ENCODE peak calls at places on chromosomes 3 and 15, in ten cellular contexts. X, Y, G, I, L, V, C, N, F and M are unnamed samples.

GRCh38 chr15:69126054-69126469 is 34.4 kb upstream of the GLCE start:
- DNase-seq in V (no peak), F (peak; percentile 81), L (no peak), N (no peak), C (no peak), X (no peak), I (no peak), Y (no peak), G (no peak), M (no peak)

GRCh38 chr15:44289352-44289790 is 852 bp downstream of the GOLM2 start:
- DNase-seq in F (no peak), N (no peak), L (no peak), X (no peak), G (no peak), I (peak; percentile 26), C (no peak), V (peak; percentile 43), Y (peak; percentile 8), M (no peak)

GRCh38 chr15:25345943-25346342 is 92.9 kb downstream of the UBE3A start:
- DNase-seq in F (peak; percentile 57), L (no peak), C (no peak), G (no peak), Y (no peak), V (peak; percentile 10), I (peak; percentile 50), X (no peak), N (peak; percentile 52), M (peak; percentile 51)

GRCh38 chr3:37766797-37767776 is 94.6 kb upstream of the CTDSPL start:
- DNase-seq in G (no peak), L (no peak), N (no peak), C (no peak), X (no peak), Y (no peak), F (no peak), V (no peak), I (no peak), M (no peak)

GRCh38 chr15:51311510-51311909 is 26.9 kb downstream of the CYP19A1 start:
- DNase-seq in G (no peak), F (no peak), X (no peak), L (no peak), C (no peak), Y (no peak), N (no peak), I (no peak), V (no peak), M (peak; percentile 41)

GRCh38 chr3:29284578-29284977 is 3.7 kb downstream of the RBMS3 start:
- DNase-seq in N (no peak), F (peak; percentile 42), Y (no peak), X (no peak), C (no peak), L (no peak), G (no peak), V (no peak), I (no peak), M (no peak)

GRCh38 chr3:36380171-36381031 is at the start of gene STAC:
- DNase-seq in N (peak; percentile 24), L (peak; percentile 84), G (no peak), F (peak; percentile 41), I (peak; percentile 59), V (peak; percentile 81), X (no peak), Y (peak; percentile 21), C (no peak), M (peak; percentile 64)

GRCh38 chr15:35691176-35691761 is 145.3 kb upstream of the DPH6 start:
- DNase-seq in C (no peak), I (no peak), X (no peak), F (no peak), G (no peak), N (no peak), V (no peak), Y (no peak), L (no peak), M (no peak)

GRCh38 chr15:52656412-52656811 is 22.8 kb downstream of the ATOSA start:
- DNase-seq in V (no peak), L (no peak), I (no peak), X (no peak), F (no peak), N (no peak), G (no peak), C (no peak), Y (no peak), M (no peak)

GRCh38 chr3:11551019-11551418 is 92.7 kb downstream of the VGLL4 start:
- DNase-seq in V (no peak), G (no peak), X (no peak), F (no peak), Y (no peak), N (no peak), C (no peak), I (no peak), L (no peak), M (no peak)

GRCh38 chr15:74826372-74826819 is at the start of gene CPLX3:
- DNase-seq in F (no peak), C (no peak), L (peak; percentile 50), X (no peak), N (peak; percentile 38), Y (peak; percentile 49), I (peak; percentile 70), G (peak; percentile 34), V (peak; percentile 57), M (no peak)

GRCh38 chr3:65473746-65474145 is 565.0 kb downstream of the MAGI1 start:
- DNase-seq in F (peak; percentile 11), C (no peak), I (no peak), G (no peak), X (no peak), V (no peak), L (no peak), Y (no peak), N (no peak), M (no peak)

GRCh38 chr3:183385698-183386590 is 42.5 kb downstream of the MCF2L2 start:
- DNase-seq in I (peak; percentile 66), F (peak; percentile 78), C (peak; percentile 76), V (peak; percentile 87), G (peak; percentile 64), L (peak; percentile 77), N (no peak), Y (peak; percentile 65), X (peak; percentile 27), M (peak; percentile 71)

GRCh38 chr3:129009266-129009665 is 8.2 kb downstream of the EFCC1 start:
- DNase-seq in F (no peak), I (no peak), V (no peak), Y (no peak), C (no peak), N (no peak), X (no peak), L (no peak), G (no peak), M (no peak)

GRCh38 chr15:81893182-81893833 is 152.5 kb downstream of the MEX3B start:
- DNase-seq in L (no peak), F (no peak), C (peak; percentile 60), I (no peak), N (no peak), Y (no peak), G (no peak), X (no peak), V (no peak), M (no peak)

GRCh38 chr3:37183375-37183831 is 9.0 kb upstream of the LRRFIP2 start:
- DNase-seq in Y (no peak), G (no peak), F (peak; percentile 94), I (no peak), L (peak; percentile 37), N (no peak), X (no peak), V (no peak), C (no peak), M (no peak)

GRCh38 chr3:41893977-41894376 is 67.9 kb downstream of the ULK4 start:
- DNase-seq in N (no peak), Y (no peak), C (no peak), X (no peak), G (no peak), F (peak; percentile 65), I (peak; percentile 47), L (peak; percentile 45), V (peak; percentile 55), M (no peak)

GRCh38 chr3:158810823-158811425 is 9.1 kb downstream of the MFSD1 start:
- DNase-seq in N (no peak), L (no peak), C (no peak), F (no peak), Y (no peak), I (no peak), X (no peak), G (no peak), V (no peak), M (no peak)

GRCh38 chr15:64247906-64248541 is 85.2 kb upstream of the PPIB start:
- DNase-seq in G (no peak), X (peak; percentile 14), C (peak; percentile 70), L (peak; percentile 74), N (no peak), I (no peak), Y (peak; percentile 14), F (peak; percentile 80), V (peak; percentile 29), M (peak; percentile 38)

GRCh38 chr3:45224824-45225464 is 1.1 kb downstream of the TMEM158 start:
- DNase-seq in G (peak; percentile 73), F (peak; percentile 67), Y (peak; percentile 43), N (peak; percentile 75), C (no peak), X (no peak), I (no peak), L (peak; percentile 79), V (peak; percentile 64), M (peak; percentile 89)

GRCh38 chr3:34364345-34364744 is 565.9 kb downstream of the PDCD6IP start:
- DNase-seq in L (no peak), V (no peak), I (no peak), X (no peak), C (no peak), N (no peak), F (peak; percentile 58), G (no peak), Y (no peak), M (peak; percentile 6)

GRCh38 chr3:77795013-77795412 is 755.1 kb downstream of the ROBO2 start:
- DNase-seq in F (no peak), V (no peak), Y (no peak), G (peak; percentile 28), C (no peak), N (no peak), X (no peak), I (no peak), L (peak; percentile 8), M (peak; percentile 80)

GRCh38 chr15:80564056-80564455 is 131.1 kb upstream of the ABHD17C start:
- DNase-seq in N (no peak), Y (no peak), G (no peak), F (no peak), V (no peak), X (no peak), I (no peak), C (no peak), L (no peak), M (no peak)

GRCh38 chr3:123686254-123686653 is 101.4 kb upstream of the HACD2 start:
- DNase-seq in C (no peak), V (no peak), N (no peak), X (no peak), Y (no peak), G (no peak), F (no peak), L (no peak), I (no peak), M (no peak)

GRCh38 chr3:45864760-45865567 is 21.4 kb upstream of the CCR9 start:
- DNase-seq in G (no peak), Y (peak; percentile 53), F (no peak), L (no peak), V (no peak), I (no peak), C (no peak), N (no peak), X (no peak), M (no peak)

GRCh38 chr15:80342148-80342547 is 62.0 kb upstream of the ARNT2 start:
- DNase-seq in F (no peak), Y (no peak), C (no peak), L (no peak), X (no peak), G (no peak), N (no peak), I (no peak), V (no peak), M (no peak)

GRCh38 chr15:73049564-73050215 is 2.6 kb upstream of the NEO1 start:
- DNase-seq in C (no peak), G (no peak), L (no peak), X (no peak), Y (no peak), I (no peak), N (no peak), F (no peak), V (peak; percentile 23), M (no peak)

GRCh38 chr3:129349791-129350190 is 71.1 kb downstream of the HMCES start:
- DNase-seq in C (no peak), G (no peak), X (no peak), L (no peak), Y (no peak), V (no peak), I (no peak), N (no peak), F (no peak), M (no peak)